ENCODE peak calls at places on chromosomes 11 and 22, in seven cellular contexts. One of them, this sample, is unnamed.

GRCh38 chr11:33747969-33748368 is 11.7 kb upstream of the CD59 start:
- DNase-seq in PC-3: no peak
- DNase-seq in Peyer's patch: no peak
- DNase-seq in ELR: no peak
- DNase-seq in stimulated activated CD4-positive, alpha-beta T cell treated with anti-CD3 and anti-CD28 coated beads, Interleukin-1b, Interleukin-23, amount 100 ng/mL, for 1 hour: no peak
- DNase-seq in effector memory CD4-positive, alpha-beta T cell: no peak
- DNase-seq in stimulated activated naive CD4-positive, alpha-beta T cell treated with Interleukin-2 at 50 U/mL for 16 hours: no peak
- DNase-seq in this sample: no peak

GRCh38 chr22:24810043-24810749 is 4.2 kb downstream of the SGSM1 start:
- DNase-seq in PC-3: no peak
- DNase-seq in Peyer's patch: no peak
- DNase-seq in ELR: no peak
- DNase-seq in stimulated activated CD4-positive, alpha-beta T cell treated with anti-CD3 and anti-CD28 coated beads, Interleukin-1b, Interleukin-23, amount 100 ng/mL, for 1 hour: no peak
- DNase-seq in effector memory CD4-positive, alpha-beta T cell: no peak
- DNase-seq in stimulated activated naive CD4-positive, alpha-beta T cell treated with Interleukin-2 at 50 U/mL for 16 hours: no peak
- DNase-seq in this sample: peak

GRCh38 chr11:14973621-14974020 is 1.5 kb upstream of the CALCA start:
- DNase-seq in PC-3: no peak
- DNase-seq in Peyer's patch: no peak
- DNase-seq in ELR: peak
- DNase-seq in stimulated activated CD4-positive, alpha-beta T cell treated with anti-CD3 and anti-CD28 coated beads, Interleukin-1b, Interleukin-23, amount 100 ng/mL, for 1 hour: no peak
- DNase-seq in effector memory CD4-positive, alpha-beta T cell: no peak
- DNase-seq in stimulated activated naive CD4-positive, alpha-beta T cell treated with Interleukin-2 at 50 U/mL for 16 hours: peak
- DNase-seq in this sample: no peak

GRCh38 chr11:24949406-24949805 is 452.6 kb downstream of the LUZP2 start:
- DNase-seq in PC-3: peak
- DNase-seq in Peyer's patch: no peak
- DNase-seq in ELR: no peak
- DNase-seq in stimulated activated CD4-positive, alpha-beta T cell treated with anti-CD3 and anti-CD28 coated beads, Interleukin-1b, Interleukin-23, amount 100 ng/mL, for 1 hour: no peak
- DNase-seq in effector memory CD4-positive, alpha-beta T cell: no peak
- DNase-seq in stimulated activated naive CD4-positive, alpha-beta T cell treated with Interleukin-2 at 50 U/mL for 16 hours: no peak
- DNase-seq in this sample: no peak

GRCh38 chr11:122731500-122731913 is 76.0 kb downstream of the UBASH3B start:
- DNase-seq in PC-3: peak
- DNase-seq in Peyer's patch: no peak
- DNase-seq in ELR: peak
- DNase-seq in stimulated activated CD4-positive, alpha-beta T cell treated with anti-CD3 and anti-CD28 coated beads, Interleukin-1b, Interleukin-23, amount 100 ng/mL, for 1 hour: no peak
- DNase-seq in effector memory CD4-positive, alpha-beta T cell: no peak
- DNase-seq in stimulated activated naive CD4-positive, alpha-beta T cell treated with Interleukin-2 at 50 U/mL for 16 hours: no peak
- DNase-seq in this sample: no peak

GRCh38 chr11:26700536-26701235 is 21.2 kb downstream of the SLC5A12 start:
- DNase-seq in PC-3: no peak
- DNase-seq in Peyer's patch: no peak
- DNase-seq in ELR: no peak
- DNase-seq in stimulated activated CD4-positive, alpha-beta T cell treated with anti-CD3 and anti-CD28 coated beads, Interleukin-1b, Interleukin-23, amount 100 ng/mL, for 1 hour: no peak
- DNase-seq in effector memory CD4-positive, alpha-beta T cell: no peak
- DNase-seq in stimulated activated naive CD4-positive, alpha-beta T cell treated with Interleukin-2 at 50 U/mL for 16 hours: no peak
- DNase-seq in this sample: no peak

GRCh38 chr11:72436667-72437066 is 2.3 kb upstream of the CLPB start:
- DNase-seq in PC-3: no peak
- DNase-seq in Peyer's patch: no peak
- DNase-seq in ELR: no peak
- DNase-seq in stimulated activated CD4-positive, alpha-beta T cell treated with anti-CD3 and anti-CD28 coated beads, Interleukin-1b, Interleukin-23, amount 100 ng/mL, for 1 hour: no peak
- DNase-seq in effector memory CD4-positive, alpha-beta T cell: no peak
- DNase-seq in stimulated activated naive CD4-positive, alpha-beta T cell treated with Interleukin-2 at 50 U/mL for 16 hours: no peak
- DNase-seq in this sample: no peak

GRCh38 chr11:508956-509355 is 1.9 kb upstream of the RNH1 start:
- DNase-seq in PC-3: no peak
- DNase-seq in Peyer's patch: no peak
- DNase-seq in ELR: no peak
- DNase-seq in stimulated activated CD4-positive, alpha-beta T cell treated with anti-CD3 and anti-CD28 coated beads, Interleukin-1b, Interleukin-23, amount 100 ng/mL, for 1 hour: no peak
- DNase-seq in effector memory CD4-positive, alpha-beta T cell: no peak
- DNase-seq in stimulated activated naive CD4-positive, alpha-beta T cell treated with Interleukin-2 at 50 U/mL for 16 hours: no peak
- DNase-seq in this sample: no peak

GRCh38 chr22:46970411-46971123 is 208.1 kb downstream of the TBC1D22A start:
- DNase-seq in PC-3: no peak
- DNase-seq in Peyer's patch: no peak
- DNase-seq in ELR: no peak
- DNase-seq in stimulated activated CD4-positive, alpha-beta T cell treated with anti-CD3 and anti-CD28 coated beads, Interleukin-1b, Interleukin-23, amount 100 ng/mL, for 1 hour: no peak
- DNase-seq in effector memory CD4-positive, alpha-beta T cell: no peak
- DNase-seq in stimulated activated naive CD4-positive, alpha-beta T cell treated with Interleukin-2 at 50 U/mL for 16 hours: no peak
- DNase-seq in this sample: no peak

GRCh38 chr11:79440451-79441158 is at the start of gene TENM4:
- DNase-seq in PC-3: peak
- DNase-seq in Peyer's patch: peak
- DNase-seq in ELR: peak
- DNase-seq in stimulated activated CD4-positive, alpha-beta T cell treated with anti-CD3 and anti-CD28 coated beads, Interleukin-1b, Interleukin-23, amount 100 ng/mL, for 1 hour: no peak
- DNase-seq in effector memory CD4-positive, alpha-beta T cell: no peak
- DNase-seq in stimulated activated naive CD4-positive, alpha-beta T cell treated with Interleukin-2 at 50 U/mL for 16 hours: no peak
- DNase-seq in this sample: peak

GRCh38 chr11:2377511-2378443 is 667 bp downstream of the CD81 start:
- DNase-seq in PC-3: peak
- DNase-seq in Peyer's patch: peak
- DNase-seq in ELR: peak
- DNase-seq in stimulated activated CD4-positive, alpha-beta T cell treated with anti-CD3 and anti-CD28 coated beads, Interleukin-1b, Interleukin-23, amount 100 ng/mL, for 1 hour: peak
- DNase-seq in effector memory CD4-positive, alpha-beta T cell: peak
- DNase-seq in stimulated activated naive CD4-positive, alpha-beta T cell treated with Interleukin-2 at 50 U/mL for 16 hours: peak
- DNase-seq in this sample: peak

GRCh38 chr22:42078469-42079318 is 806 bp upstream of the SMDT1 start:
- DNase-seq in PC-3: no peak
- DNase-seq in Peyer's patch: peak
- DNase-seq in ELR: no peak
- DNase-seq in stimulated activated CD4-positive, alpha-beta T cell treated with anti-CD3 and anti-CD28 coated beads, Interleukin-1b, Interleukin-23, amount 100 ng/mL, for 1 hour: no peak
- DNase-seq in effector memory CD4-positive, alpha-beta T cell: no peak
- DNase-seq in stimulated activated naive CD4-positive, alpha-beta T cell treated with Interleukin-2 at 50 U/mL for 16 hours: no peak
- DNase-seq in this sample: no peak

GRCh38 chr11:132088551-132088950 is 718.1 kb downstream of the NTM start:
- DNase-seq in PC-3: no peak
- DNase-seq in Peyer's patch: no peak
- DNase-seq in ELR: no peak
- DNase-seq in stimulated activated CD4-positive, alpha-beta T cell treated with anti-CD3 and anti-CD28 coated beads, Interleukin-1b, Interleukin-23, amount 100 ng/mL, for 1 hour: no peak
- DNase-seq in effector memory CD4-positive, alpha-beta T cell: no peak
- DNase-seq in stimulated activated naive CD4-positive, alpha-beta T cell treated with Interleukin-2 at 50 U/mL for 16 hours: no peak
- DNase-seq in this sample: no peak

GRCh38 chr11:70225629-70226582 is 22.8 kb downstream of the FADD start:
- DNase-seq in PC-3: no peak
- DNase-seq in Peyer's patch: peak
- DNase-seq in ELR: no peak
- DNase-seq in stimulated activated CD4-positive, alpha-beta T cell treated with anti-CD3 and anti-CD28 coated beads, Interleukin-1b, Interleukin-23, amount 100 ng/mL, for 1 hour: no peak
- DNase-seq in effector memory CD4-positive, alpha-beta T cell: no peak
- DNase-seq in stimulated activated naive CD4-positive, alpha-beta T cell treated with Interleukin-2 at 50 U/mL for 16 hours: no peak
- DNase-seq in this sample: peak

GRCh38 chr22:47091241-47091691 is 328.8 kb downstream of the TBC1D22A start:
- DNase-seq in PC-3: no peak
- DNase-seq in Peyer's patch: peak
- DNase-seq in ELR: no peak
- DNase-seq in stimulated activated CD4-positive, alpha-beta T cell treated with anti-CD3 and anti-CD28 coated beads, Interleukin-1b, Interleukin-23, amount 100 ng/mL, for 1 hour: no peak
- DNase-seq in effector memory CD4-positive, alpha-beta T cell: no peak
- DNase-seq in stimulated activated naive CD4-positive, alpha-beta T cell treated with Interleukin-2 at 50 U/mL for 16 hours: no peak
- DNase-seq in this sample: no peak

GRCh38 chr11:11717064-11717725 is 95.4 kb upstream of the GALNT18 start:
- DNase-seq in PC-3: peak
- DNase-seq in Peyer's patch: no peak
- DNase-seq in ELR: no peak
- DNase-seq in stimulated activated CD4-positive, alpha-beta T cell treated with anti-CD3 and anti-CD28 coated beads, Interleukin-1b, Interleukin-23, amount 100 ng/mL, for 1 hour: no peak
- DNase-seq in effector memory CD4-positive, alpha-beta T cell: no peak
- DNase-seq in stimulated activated naive CD4-positive, alpha-beta T cell treated with Interleukin-2 at 50 U/mL for 16 hours: no peak
- DNase-seq in this sample: no peak

GRCh38 chr11:111441443-111441842 is 62.4 kb upstream of the POU2AF1 start:
- DNase-seq in PC-3: peak
- DNase-seq in Peyer's patch: no peak
- DNase-seq in ELR: peak
- DNase-seq in stimulated activated CD4-positive, alpha-beta T cell treated with anti-CD3 and anti-CD28 coated beads, Interleukin-1b, Interleukin-23, amount 100 ng/mL, for 1 hour: no peak
- DNase-seq in effector memory CD4-positive, alpha-beta T cell: no peak
- DNase-seq in stimulated activated naive CD4-positive, alpha-beta T cell treated with Interleukin-2 at 50 U/mL for 16 hours: no peak
- DNase-seq in this sample: no peak

GRCh38 chr11:122439911-122440782 is 215.4 kb upstream of the UBASH3B start:
- DNase-seq in PC-3: no peak
- DNase-seq in Peyer's patch: no peak
- DNase-seq in ELR: no peak
- DNase-seq in stimulated activated CD4-positive, alpha-beta T cell treated with anti-CD3 and anti-CD28 coated beads, Interleukin-1b, Interleukin-23, amount 100 ng/mL, for 1 hour: no peak
- DNase-seq in effector memory CD4-positive, alpha-beta T cell: no peak
- DNase-seq in stimulated activated naive CD4-positive, alpha-beta T cell treated with Interleukin-2 at 50 U/mL for 16 hours: no peak
- DNase-seq in this sample: no peak

GRCh38 chr11:11140510-11140909 is 212.5 kb downstream of the CSNK2A3 start:
- DNase-seq in PC-3: no peak
- DNase-seq in Peyer's patch: no peak
- DNase-seq in ELR: no peak
- DNase-seq in stimulated activated CD4-positive, alpha-beta T cell treated with anti-CD3 and anti-CD28 coated beads, Interleukin-1b, Interleukin-23, amount 100 ng/mL, for 1 hour: no peak
- DNase-seq in effector memory CD4-positive, alpha-beta T cell: no peak
- DNase-seq in stimulated activated naive CD4-positive, alpha-beta T cell treated with Interleukin-2 at 50 U/mL for 16 hours: no peak
- DNase-seq in this sample: no peak

This sample was measured in stomach.